ENCODE peak calls at places on chromosomes 16 and 17, in eight cellular contexts. S, I, W, U, O, C, F and A are unnamed samples.

GRCh38 chr17:49390548-49391324 is 23.9 kb downstream of the PHB1 start:
- DNase-seq in S (no peak), U (no peak), W (no peak), C (no peak), O (no peak), I (no peak), F (peak), A (no peak)

GRCh38 chr17:63178530-63178929 is 212.5 kb downstream of the TANC2 start:
- DNase-seq in O (no peak), C (no peak), W (peak), S (peak), U (no peak), F (peak), I (no peak), A (no peak)

GRCh38 chr17:30304778-30305177 is 13.0 kb upstream of the BLMH start:
- DNase-seq in I (no peak), S (peak), O (no peak), F (peak), U (no peak), C (no peak), W (no peak), A (no peak)

GRCh38 chr17:16986391-16986790 is 14.5 kb upstream of the TNFRSF13B start:
- DNase-seq in S (no peak), C (no peak), F (no peak), W (no peak), O (no peak), I (no peak), U (no peak), A (no peak)

GRCh38 chr17:68255731-68256538 is 8.1 kb downstream of the AMZ2 start:
- DNase-seq in I (no peak), O (no peak), W (no peak), S (no peak), U (no peak), C (no peak), F (no peak), A (no peak)

GRCh38 chr17:7835818-7836595 is 2.0 kb downstream of the KDM6B start:
- DNase-seq in C (no peak), S (peak), F (no peak), U (peak), W (peak), O (peak), I (peak), A (no peak)

GRCh38 chr17:10042589-10043244 is 137.6 kb upstream of the RCVRN start:
- DNase-seq in I (no peak), S (peak), F (peak), W (no peak), U (no peak), O (no peak), C (no peak), A (no peak)

GRCh38 chr17:4545217-4545951 is 9.8 kb downstream of the MYBBP1A start:
- DNase-seq in S (no peak), C (no peak), O (no peak), F (no peak), I (no peak), U (no peak), W (no peak), A (no peak)

GRCh38 chr17:4947411-4948165 is 742 bp downstream of the PFN1 start:
- DNase-seq in U (no peak), I (peak), S (peak), O (no peak), C (no peak), F (peak), W (peak), A (no peak)

GRCh38 chr16:86834451-86835035 is 256.2 kb downstream of the FOXL1 start:
- DNase-seq in U (no peak), I (no peak), S (peak), W (peak), C (no peak), O (no peak), F (peak), A (no peak)

GRCh38 chr16:57696240-57696639 is 1.6 kb downstream of the DRC7 start:
- DNase-seq in U (no peak), W (no peak), O (no peak), I (no peak), C (no peak), F (no peak), S (no peak), A (no peak)

GRCh38 chr16:75066861-75067447 is 49.6 kb downstream of the LDHD start:
- DNase-seq in O (no peak), I (no peak), F (no peak), C (no peak), W (no peak), S (no peak), U (no peak), A (no peak)

GRCh38 chr17:13031718-13032350 is 14.0 kb upstream of the ELAC2 start:
- DNase-seq in F (peak), I (peak), C (peak), S (peak), U (peak), O (peak), W (peak), A (no peak)

GRCh38 chr17:81440511-81441244 is 45.4 kb downstream of the BAHCC1 start:
- DNase-seq in I (no peak), F (no peak), O (no peak), W (no peak), S (no peak), C (no peak), U (no peak), A (no peak)

GRCh38 chr17:80892019-80892855 is 99.4 kb upstream of the CHMP6 start:
- DNase-seq in W (peak), I (no peak), O (peak), C (peak), U (peak), S (peak), F (peak), A (no peak)

GRCh38 chr17:81487487-81488275 is 24.9 kb downstream of the ACTG1 start:
- DNase-seq in C (no peak), F (peak), U (peak), O (peak), W (peak), I (peak), S (peak), A (peak)

GRCh38 chr17:64736804-64737492 is 74.8 kb upstream of the SMURF2 start:
- DNase-seq in I (no peak), C (peak), O (no peak), F (peak), W (peak), U (no peak), S (peak), A (no peak)

GRCh38 chr17:50046667-50047066 is 9.2 kb upstream of the ITGA3 start:
- DNase-seq in F (no peak), C (no peak), S (no peak), U (no peak), I (no peak), W (no peak), O (no peak), A (no peak)

GRCh38 chr16:79283578-79283977 is 317.0 kb downstream of the MAF start:
- DNase-seq in F (no peak), U (no peak), W (no peak), S (no peak), I (no peak), O (no peak), C (no peak), A (no peak)

GRCh38 chr17:65345261-65346060 is 208.3 kb downstream of the RGS9 start:
- DNase-seq in U (no peak), F (no peak), O (no peak), C (no peak), S (no peak), W (no peak), I (no peak), A (no peak)

GRCh38 chr16:72939247-72939646 is 108.7 kb downstream of the ZFHX3 start:
- DNase-seq in F (peak), C (no peak), I (no peak), O (no peak), W (peak), U (peak), S (peak), A (no peak)
- TF ChIP-seq CTCF in F (peak), C (no peak), I (no peak), O (peak), W (peak), U (peak), S (peak), A (no peak)

DNA sequence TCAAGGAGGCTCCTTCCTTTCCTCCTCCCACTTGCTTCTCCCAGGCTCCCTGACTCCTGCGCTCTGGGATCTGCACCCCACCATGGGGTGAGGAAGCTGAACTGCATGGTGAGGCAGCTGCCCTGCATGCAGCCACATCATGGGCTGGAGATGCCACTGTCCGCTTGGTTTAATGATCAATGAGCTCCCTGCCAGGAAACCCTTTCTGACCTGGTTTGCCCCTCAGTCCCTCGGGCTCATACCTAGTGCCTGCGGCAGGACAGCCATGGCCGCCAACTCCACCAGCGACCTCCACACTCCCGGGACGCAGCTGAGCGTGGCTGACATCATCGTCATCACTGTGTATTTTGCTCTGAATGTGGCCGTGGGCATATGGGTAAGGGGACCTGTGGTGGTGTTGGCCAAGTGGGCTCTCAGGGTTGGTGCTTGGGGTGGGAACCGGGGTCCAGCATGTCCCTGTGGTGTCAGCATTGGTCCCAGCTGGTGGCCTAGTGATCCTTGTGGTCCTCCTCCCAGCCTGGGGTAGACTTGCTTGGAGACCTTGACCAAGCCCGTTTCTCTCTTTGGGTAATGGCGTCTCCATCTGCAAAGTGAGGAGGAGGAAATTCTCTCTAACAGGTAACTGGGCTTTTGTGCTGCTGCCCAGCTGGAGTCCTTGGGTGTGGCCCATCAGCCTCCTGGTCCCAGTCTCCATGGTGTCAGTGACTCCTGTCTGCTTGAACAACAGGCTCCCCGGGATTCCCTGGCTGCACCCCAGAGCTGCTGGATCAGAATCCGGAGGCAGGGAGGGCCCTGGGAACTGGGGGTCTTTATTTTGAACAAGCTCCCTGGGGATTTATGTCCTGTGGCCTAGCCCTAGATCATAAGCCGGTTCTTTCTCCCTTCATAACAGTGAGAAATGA is at the start of gene SLC5A10:
- DNase-seq in U (no peak), I (no peak), C (no peak), O (no peak), W (no peak), S (no peak), F (no peak), A (no peak)
- TF ChIP-seq CTCF in U (no peak), I (no peak), C (peak), O (no peak), W (peak), S (peak), F (peak), A (peak)

GRCh38 chr17:37358098-37358829 is 17.5 kb upstream of the C17orf78 start:
- DNase-seq in F (peak), I (peak), O (peak), C (no peak), S (peak), U (peak), W (peak), A (peak)

GRCh38 chr17:37361543-37361942 is 14.2 kb upstream of the C17orf78 start:
- DNase-seq in S (no peak), I (no peak), F (no peak), U (no peak), W (no peak), C (no peak), O (no peak), A (no peak)

GRCh38 chr17:37360632-37361031 is 15.2 kb upstream of the C17orf78 start:
- DNase-seq in U (no peak), I (no peak), O (no peak), F (peak), S (peak), W (peak), C (no peak), A (no peak)

GRCh38 chr17:37359682-37360188 is 16.1 kb upstream of the C17orf78 start:
- DNase-seq in S (no peak), O (peak), C (no peak), F (no peak), U (no peak), W (peak), I (no peak), A (no peak)

GRCh38 chr17:37358830-37359681 is 16.7 kb upstream of the C17orf78 start:
- DNase-seq in U (peak), S (peak), C (peak), F (peak), W (peak), I (peak), O (peak), A (peak)
- TF ChIP-seq CTCF in U (peak), S (no peak), C (no peak), F (peak), W (no peak), I (peak), O (peak), A (peak)

DNA sequence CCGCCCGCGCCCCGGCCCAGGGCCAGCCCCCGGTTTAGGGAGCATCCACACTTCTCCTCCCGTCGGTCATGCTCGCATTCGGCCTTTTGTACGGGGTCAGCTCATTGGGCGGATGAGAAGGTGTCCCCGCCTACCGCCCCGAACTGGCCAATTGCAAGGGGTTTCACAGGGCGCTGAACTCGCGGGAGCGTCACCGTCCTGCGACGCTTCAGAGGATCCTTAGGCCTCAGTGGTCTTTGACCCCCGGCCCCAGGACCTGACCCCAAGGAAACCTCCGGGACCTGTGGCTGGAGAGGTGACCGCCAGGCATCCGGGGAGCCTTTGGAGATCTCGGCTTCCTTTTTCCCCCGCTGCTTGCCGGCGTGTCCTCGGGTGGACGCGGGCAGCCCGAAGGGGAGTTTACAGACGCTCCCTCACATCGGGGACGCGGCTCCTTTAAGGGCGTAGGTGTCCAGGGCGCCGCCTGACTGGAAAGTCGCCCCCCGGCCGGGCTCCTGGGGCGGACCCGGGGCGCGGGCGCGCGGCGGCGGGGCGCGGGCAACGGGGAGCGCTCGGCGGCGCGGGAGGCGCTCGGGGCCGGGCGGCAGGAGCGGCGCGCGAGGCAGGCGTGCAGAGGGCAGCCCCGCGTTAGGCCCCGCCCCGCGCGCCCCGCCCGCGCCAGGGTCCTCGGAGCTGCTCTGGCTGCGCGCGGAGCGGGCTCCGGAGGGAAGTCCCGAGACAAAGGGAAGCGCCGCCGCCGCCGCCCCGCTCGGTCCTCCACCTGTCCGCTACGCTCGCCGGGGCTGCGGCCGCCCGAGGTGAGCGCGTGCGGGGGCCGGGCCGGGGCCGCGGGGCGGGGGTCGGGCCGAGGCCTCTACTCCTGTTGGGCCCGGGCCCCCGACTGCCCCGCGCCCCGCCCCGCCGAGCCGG is at the start of gene UBE2I:
- DNase-seq in U (peak), I (peak), W (peak), F (peak), S (peak), C (peak), O (peak), A (peak)
- TF ChIP-seq CTCF in U (no peak), I (no peak), W (no peak), F (no peak), S (no peak), C (no peak), O (no peak), A (no peak)

DNA sequence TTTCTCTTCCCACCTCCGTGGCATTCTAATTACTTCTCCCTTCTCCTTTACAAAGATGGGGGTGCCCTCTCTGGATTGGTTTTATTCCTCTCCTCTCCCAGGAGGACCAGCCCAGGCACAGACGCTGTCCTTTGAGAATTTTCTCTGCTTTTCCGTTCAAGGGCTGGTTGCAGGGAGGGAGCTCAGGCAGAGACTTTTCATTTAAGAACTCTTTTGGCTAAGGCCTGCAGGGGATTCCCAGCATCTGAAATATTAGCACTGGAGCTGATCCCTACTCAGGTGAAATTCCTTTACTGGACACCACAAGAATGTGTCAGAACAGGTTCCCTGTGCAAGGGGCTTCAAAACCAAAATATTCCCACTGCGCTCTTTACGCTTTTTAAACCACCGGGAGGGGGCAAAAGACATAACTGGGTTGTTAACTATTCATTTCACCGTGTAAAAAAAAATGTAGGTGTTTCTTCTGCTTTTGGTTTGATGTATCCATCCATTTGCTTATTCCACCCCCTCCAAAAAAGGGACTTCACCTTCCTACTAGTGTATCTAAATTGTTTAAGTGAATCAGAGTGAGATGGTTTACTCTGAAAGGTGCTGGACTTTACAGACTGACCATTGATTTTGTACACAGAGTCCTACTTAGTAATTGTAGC is 1.4 kb downstream of the NFAT5 start:
- DNase-seq in F (no peak), U (no peak), C (no peak), I (peak), O (no peak), W (no peak), S (peak), A (no peak)
- TF ChIP-seq CTCF in F (peak), U (no peak), C (no peak), I (no peak), O (no peak), W (peak), S (peak), A (peak)

GRCh38 chr16:66928702-66929388 is 3.5 kb upstream of the RRAD start:
- DNase-seq in S (peak), C (no peak), I (no peak), F (peak), U (no peak), W (peak), O (no peak), A (no peak)
- TF ChIP-seq CTCF in S (peak), C (no peak), I (no peak), F (peak), U (peak), W (peak), O (peak), A (peak)

GRCh38 chr17:46841561-46842379 is 9.6 kb upstream of the WNT9B start:
- DNase-seq in W (no peak), F (no peak), U (no peak), O (no peak), I (no peak), C (no peak), S (no peak), A (no peak)

GRCh38 chr17:46839211-46839610 is 12.2 kb upstream of the WNT9B start:
- DNase-seq in F (no peak), C (no peak), S (no peak), O (no peak), I (no peak), W (no peak), U (no peak), A (no peak)

GRCh38 chr17:46847204-46848191 is 3.9 kb upstream of the WNT9B start:
- DNase-seq in I (no peak), U (no peak), C (no peak), S (no peak), F (no peak), O (no peak), W (no peak), A (no peak)

GRCh38 chr17:46837521-46837920 is 13.9 kb upstream of the WNT9B start:
- DNase-seq in W (no peak), O (no peak), S (no peak), F (no peak), C (no peak), I (no peak), U (no peak), A (no peak)

DNA sequence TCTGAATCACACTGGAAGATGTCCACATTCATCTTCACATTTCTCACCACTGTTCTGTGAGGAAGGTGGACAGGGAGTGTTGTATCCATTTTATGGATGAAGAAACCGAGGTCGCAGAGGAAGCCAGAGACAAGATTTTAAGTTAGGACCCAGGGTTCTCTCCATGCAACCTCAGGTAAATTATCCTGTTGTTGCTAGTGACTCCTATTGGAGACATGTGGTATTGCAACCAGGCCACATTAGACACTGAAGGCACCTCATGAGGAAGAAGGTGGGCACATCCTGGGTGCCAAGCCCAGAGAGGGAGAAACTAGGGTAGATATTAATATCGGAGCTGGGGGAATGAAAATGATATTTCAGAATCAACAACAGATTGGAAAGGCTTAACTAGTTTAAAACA is 8.5 kb upstream of the WNT9B start:
- DNase-seq in F (no peak), O (no peak), C (peak), S (no peak), U (no peak), I (no peak), W (no peak), A (no peak)
- TF ChIP-seq CTCF in F (peak), O (no peak), C (peak), S (peak), U (no peak), I (no peak), W (peak), A (peak)

DNA sequence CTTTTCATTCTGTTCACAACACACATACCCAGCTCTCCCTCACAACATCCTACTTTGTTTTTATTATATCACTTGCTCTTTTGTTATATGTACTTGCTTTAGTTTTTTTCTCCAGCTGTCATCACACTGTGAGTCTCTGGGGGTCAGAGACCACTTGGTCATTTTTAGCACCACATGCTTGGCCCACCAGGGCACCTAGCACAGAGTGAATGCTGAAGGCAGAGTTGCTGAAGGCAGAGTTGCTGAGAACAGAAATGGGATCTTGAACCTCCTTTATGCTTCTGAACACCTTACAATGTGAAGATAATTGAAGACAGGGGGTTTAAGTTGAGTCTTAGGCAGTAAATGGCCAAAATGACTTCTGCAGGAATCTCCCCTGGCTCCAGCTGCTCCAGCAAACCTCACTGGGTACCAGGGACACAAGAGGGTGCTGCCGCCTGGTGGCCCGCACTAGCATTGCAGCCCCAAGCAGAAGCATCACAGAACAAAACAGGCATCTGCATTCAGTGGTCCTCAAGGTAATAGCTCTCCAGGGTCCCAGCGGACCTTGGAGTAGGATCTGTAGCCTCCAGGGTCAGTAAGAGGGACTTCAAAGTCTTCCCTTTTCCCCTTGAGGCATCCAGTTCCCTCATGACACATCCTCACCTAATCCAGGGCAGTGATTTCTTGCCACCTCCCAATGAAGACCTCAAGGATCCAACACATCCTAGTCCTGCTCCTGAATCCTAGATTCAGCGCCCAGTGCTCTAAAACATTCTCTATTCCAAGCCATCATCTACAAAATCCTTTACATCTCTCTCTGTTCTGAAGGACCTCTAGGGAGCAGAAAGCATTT is 1972.6 kb downstream of the TP53TG3F start:
- DNase-seq in I (no peak), O (no peak), F (no peak), S (no peak), U (no peak), W (no peak), C (no peak), A (no peak)
- TF ChIP-seq CTCF in I (peak), O (peak), F (peak), S (peak), U (no peak), W (peak), C (no peak), A (peak)